ENCODE peak calls at places on chromosomes 1 and 21, in eight cellular contexts. C, V, A, N, H, U, R and D are unnamed samples.
A peak's percentile ranks its signal among the peaks of the same experiment; 100 is the strongest.

GRCh38 chr1:225608014-225608796 is 44.7 kb downstream of the ENAH start:
- DNase-seq in C (no peak), V (no peak), A (no peak), N (no peak), H (no peak), U (no peak), R (no peak), D (no peak)

GRCh38 chr1:231188072-231188471 is 26.2 kb downstream of the TRIM67 start:
- DNase-seq in C (no peak), V (no peak), A (no peak), N (no peak), H (no peak), U (no peak), R (no peak), D (no peak)

GRCh38 chr1:171965802-171966201 is 124.5 kb downstream of the DNM3 start:
- DNase-seq in C (no peak), V (no peak), A (peak; percentile 70), N (no peak), H (no peak), U (no peak), R (no peak), D (no peak)

GRCh38 chr21:38129711-38130110 is 127.1 kb upstream of the KCNJ15 start:
- DNase-seq in C (no peak), V (no peak), A (no peak), N (no peak), H (no peak), U (no peak), R (no peak), D (no peak)

GRCh38 chr21:42539931-42540343 is 26.3 kb downstream of the SLC37A1 start:
- DNase-seq in C (no peak), V (no peak), A (peak; percentile 6), N (no peak), H (no peak), U (no peak), R (no peak), D (no peak)

GRCh38 chr1:48688102-48688760 is 88.5 kb downstream of the BEND5 start:
- DNase-seq in C (peak; percentile 6), V (no peak), A (peak; percentile 30), N (no peak), H (no peak), U (no peak), R (no peak), D (no peak)

GRCh38 chr1:70079546-70079945 is 125.8 kb downstream of the LRRC40 start:
- DNase-seq in C (no peak), V (no peak), A (no peak), N (no peak), H (no peak), U (no peak), R (no peak), D (no peak)

GRCh38 chr1:224629965-224630364 is 13.8 kb downstream of the CNIH3 start:
- DNase-seq in C (no peak), V (no peak), A (no peak), N (no peak), H (no peak), U (no peak), R (no peak), D (no peak)

GRCh38 chr1:67723620-67724019 is 38.6 kb downstream of the GADD45A start:
- DNase-seq in C (no peak), V (no peak), A (peak; percentile 91), N (no peak), H (no peak), U (peak; percentile 27), R (peak; percentile 61), D (no peak)